ENCODE peak calls at places on chromosomes 6 and 20, in four cellular contexts. D is tibial nerve, G is uterus, O is foreskin keratinocyte. X is an unnamed sample.

GRCh38 chr20:24465730-24466129 is 3.7 kb upstream of the SYNDIG1 start:
- DNase-seq in G (no peak), D (no peak), O (no peak), X (no peak)

GRCh38 chr20:47680804-47681529 is 104.3 kb downstream of the SULF2 start:
- DNase-seq in G (no peak), D (no peak), O (no peak), X (no peak)

GRCh38 chr6:12343440-12344162 is 53.4 kb downstream of the EDN1 start:
- DNase-seq in D (no peak), G (no peak), O (peak), X (no peak)

GRCh38 chr6:19354181-19354580 is 483.0 kb upstream of the ID4 start:
- DNase-seq in O (no peak), G (no peak), D (no peak), X (no peak)

GRCh38 chr20:64241061-64241460 is 14.5 kb upstream of the PCMTD2 start:
- DNase-seq in G (no peak), D (no peak), O (no peak), X (no peak)

GRCh38 chr20:25220810-25221591 is 25.5 kb downstream of the ENTPD6 start:
- DNase-seq in D (no peak), O (no peak), G (peak), X (no peak)

GRCh38 chr6:30615219-30615957 is 1.7 kb downstream of the PPP1R10 start:
- DNase-seq in O (peak), D (no peak), G (peak), X (no peak)

GRCh38 chr20:45328451-45328850 is 19.8 kb downstream of the SDC4 start:
- DNase-seq in O (no peak), D (no peak), G (no peak), X (no peak)

GRCh38 chr6:53161481-53162009 is 12.9 kb upstream of the GCM1 start:
- DNase-seq in O (no peak), G (no peak), D (no peak), X (no peak)

GRCh38 chr6:35686873-35687557 is 1.7 kb downstream of the FKBP5 start:
- DNase-seq in G (no peak), O (no peak), D (no peak), X (no peak)

GRCh38 chr6:149015224-149015876 is 268.5 kb downstream of the UST start:
- DNase-seq in G (no peak), D (no peak), O (no peak), X (no peak)

GRCh38 chr6:6679633-6680032 is 91.1 kb downstream of the LY86 start:
- DNase-seq in G (no peak), D (no peak), O (no peak), X (no peak)

GRCh38 chr6:33410711-33411631 is at the start of gene PHF1:
- DNase-seq in O (peak), D (no peak), G (no peak), X (no peak)

GRCh38 chr6:44126320-44127149 is 717 bp downstream of the MRPL14 start:
- DNase-seq in G (peak), O (no peak), D (no peak), X (no peak)

GRCh38 chr20:51531141-51531710 is 11.3 kb downstream of the NFATC2 start:
- DNase-seq in D (no peak), G (no peak), O (peak), X (no peak)

GRCh38 chr6:53205778-53206177 is 57.1 kb upstream of the GCM1 start:
- DNase-seq in D (no peak), G (no peak), O (no peak), X (no peak)

GRCh38 chr20:61803903-61804804 is 261.5 kb downstream of the TAF4 start:
- DNase-seq in O (no peak), G (no peak), D (no peak), X (no peak)

GRCh38 chr6:169912266-169913095 is 161.1 kb downstream of the ERMARD start:
- DNase-seq in O (no peak), G (no peak), D (no peak), X (no peak)

GRCh38 chr6:48229849-48230248 is 118.9 kb upstream of the PTCHD4 start:
- DNase-seq in O (no peak), D (no peak), G (no peak), X (no peak)

GRCh38 chr20:31497838-31498540 is 16.3 kb upstream of the HM13 start:
- DNase-seq in O (no peak), G (peak), D (no peak), X (no peak)

GRCh38 chr20:1764136-1765033 is 106.8 kb upstream of the SIRPG start:
- DNase-seq in G (peak), O (no peak), D (peak), X (peak)

GRCh38 chr6:1940381-1940780 is 305.0 kb downstream of the GMDS start:
- DNase-seq in G (no peak), D (no peak), O (no peak), X (no peak)

GRCh38 chr6:33606642-33607041 is 14.5 kb upstream of the ITPR3 start:
- DNase-seq in O (no peak), G (no peak), D (no peak), X (no peak)

GRCh38 chr20:38645980-38646858 is 44.6 kb downstream of the ARHGAP40 start:
- DNase-seq in G (peak), D (no peak), O (no peak), X (peak)

GRCh38 chr20:13102237-13102636 is 93.5 kb downstream of the SPTLC3 start:
- DNase-seq in D (no peak), G (no peak), O (no peak), X (no peak)

GRCh38 chr6:56849876-56850275 is 105.0 kb upstream of the BEND6 start:
- DNase-seq in D (no peak), O (no peak), G (no peak), X (peak)

GRCh38 chr20:63819224-63819917 is 11.7 kb downstream of the ZBTB46 start:
- DNase-seq in O (no peak), D (no peak), G (peak), X (no peak)

GRCh38 chr6:116561377-116562018 is 7.9 kb downstream of the CALHM4 start:
- DNase-seq in D (peak), O (no peak), G (peak), X (peak)

GRCh38 chr20:21096321-21097043 is 9.7 kb downstream of the LINC00237 start:
- DNase-seq in D (no peak), G (no peak), O (no peak), X (peak)

GRCh38 chr6:128659878-128660622 is 139.7 kb upstream of the PTPRK start:
- DNase-seq in G (no peak), O (peak), D (no peak), X (no peak)

GRCh38 chr6:42255050-42255449 is 37.4 kb upstream of the MRPS10 start:
- DNase-seq in O (no peak), D (no peak), G (no peak), X (no peak)

GRCh38 chr6:117840541-117840983 is 66.5 kb upstream of the SLC35F1 start:
- DNase-seq in G (no peak), D (no peak), O (no peak), X (no peak)

GRCh38 chr6:36984581-36985383 is 1.2 kb downstream of the MTCH1 start:
- DNase-seq in G (peak), O (no peak), D (no peak), X (no peak)

GRCh38 chr20:26163890-26164289 is 467.2 kb upstream of the ZNF337 start:
- DNase-seq in G (no peak), D (no peak), O (peak), X (no peak)

GRCh38 chr6:44117397-44118128 is 9.7 kb downstream of the MRPL14 start:
- DNase-seq in G (no peak), O (peak), D (no peak), X (no peak)

DNA sequence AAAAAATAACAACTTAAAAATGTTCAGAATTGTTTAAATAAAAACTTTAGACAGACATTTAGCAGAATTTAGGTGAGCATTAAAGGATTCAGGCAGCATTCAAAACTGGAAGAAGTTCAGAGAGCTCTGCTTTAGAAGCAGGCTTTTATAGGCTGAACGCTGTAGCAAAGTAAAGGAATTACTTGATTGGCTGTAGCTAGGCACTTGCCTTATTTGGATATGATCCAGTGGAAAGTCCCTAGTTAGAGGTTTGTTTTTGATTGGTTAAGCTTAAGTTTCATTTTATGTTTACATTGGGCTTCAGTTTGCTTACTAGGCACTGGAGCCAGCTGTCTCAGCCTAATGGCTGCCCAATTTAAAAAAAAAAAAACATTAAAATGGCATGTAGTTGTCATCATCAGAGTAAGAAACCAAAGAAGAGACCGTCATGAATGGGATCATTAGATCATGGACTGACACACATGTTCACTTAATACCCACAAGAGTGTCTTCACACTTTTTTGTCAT is 65.1 kb downstream of the CBFA2T2 start:
- DNase-seq in O (peak), D (no peak), G (no peak), X (no peak)
- H3K27ac ChIP-seq in O (peak), D (peak), G (peak), X (no peak)

GRCh38 chr20:18705906-18706305 is 107.7 kb upstream of the SCP2D1 start:
- DNase-seq in O (no peak), D (no peak), G (no peak), X (no peak)

GRCh38 chr20:18701969-18702368 is 111.6 kb upstream of the SCP2D1 start:
- DNase-seq in O (no peak), D (no peak), G (no peak), X (no peak)

GRCh38 chr20:18702736-18703135 is 110.8 kb upstream of the SCP2D1 start:
- DNase-seq in G (no peak), D (peak), O (no peak), X (no peak)

GRCh38 chr20:18705490-18705889 is 108.1 kb upstream of the SCP2D1 start:
- DNase-seq in D (no peak), G (no peak), O (no peak), X (no peak)
- H3K27ac ChIP-seq in D (no peak), G (no peak), O (no peak), X (no peak)

GRCh38 chr6:73610444-73611275 is 43.1 kb downstream of the SLC17A5 start:
- DNase-seq in D (no peak), G (no peak), O (no peak), X (no peak)

GRCh38 chr6:73612611-73613010 is 41.2 kb downstream of the SLC17A5 start:
- DNase-seq in G (no peak), D (no peak), O (no peak), X (no peak)

GRCh38 chr6:73613806-73614536 is 39.8 kb downstream of the SLC17A5 start:
- DNase-seq in D (no peak), G (no peak), O (no peak), X (no peak)

DNA sequence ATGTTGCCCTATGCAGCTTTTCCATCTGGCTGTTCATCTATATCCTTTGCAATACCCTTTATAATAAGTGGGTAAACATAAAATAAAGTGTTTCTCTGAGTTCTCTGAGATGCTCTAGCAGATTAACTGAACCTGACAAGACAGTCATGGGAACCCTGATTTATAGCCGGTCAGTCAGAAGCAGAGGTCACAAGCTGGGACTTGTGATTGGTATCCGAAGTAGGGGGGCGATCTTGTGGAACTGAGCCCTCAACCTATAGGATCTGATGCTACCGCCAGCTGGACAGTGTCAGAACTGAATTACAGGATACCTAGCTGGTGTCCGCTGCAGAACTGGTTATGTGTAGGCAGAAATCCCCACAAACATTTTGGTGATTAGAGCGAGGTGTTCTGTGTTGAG is 39.0 kb downstream of the SLC17A5 start:
- DNase-seq in O (no peak), G (no peak), D (no peak), X (no peak)
- H3K27ac ChIP-seq in O (no peak), G (no peak), D (no peak), X (no peak)

DNA sequence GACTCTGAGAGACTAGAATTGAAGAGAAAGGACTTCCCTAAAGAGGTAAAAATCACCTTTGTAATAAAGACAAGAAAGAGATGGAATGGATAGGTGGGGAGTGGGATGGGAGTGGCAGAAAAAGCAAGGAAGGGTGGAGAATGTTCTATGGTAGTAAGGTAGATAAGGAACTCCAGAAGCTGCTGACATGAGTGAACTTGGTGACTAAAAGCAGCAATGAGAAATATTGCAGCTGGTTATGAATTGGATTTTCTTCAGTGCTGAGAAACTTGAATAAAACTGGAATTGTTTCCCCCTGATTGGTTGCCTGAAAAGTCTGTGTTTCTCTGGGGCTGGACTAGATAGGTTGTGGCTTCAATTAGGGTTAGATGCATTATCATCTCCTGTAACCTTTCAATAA is 15.7 kb upstream of the DTNBP1 start:
- DNase-seq in O (no peak), D (no peak), G (no peak), X (no peak)
- H3K27ac ChIP-seq in O (no peak), D (no peak), G (no peak), X (no peak)

GRCh38 chr6:162887981-162888689 is 160.4 kb downstream of the PACRG start:
- DNase-seq in O (no peak), D (no peak), G (no peak), X (no peak)
- H3K27ac ChIP-seq in O (no peak), D (no peak), G (no peak), X (no peak)

GRCh38 chr20:48983423-48984400 is 62.2 kb downstream of the ARFGEF2 start:
- DNase-seq in O (peak), D (no peak), G (peak), X (no peak)
- H3K27ac ChIP-seq in O (no peak), D (no peak), G (no peak), X (no peak)

GRCh38 chr20:41178904-41179432 is 41.6 kb downstream of the PLCG1 start:
- DNase-seq in G (peak), O (no peak), D (peak), X (no peak)
- H3K27ac ChIP-seq in G (peak), O (no peak), D (peak), X (peak)

GRCh38 chr6:45553730-45554344 is 176.1 kb upstream of the SUPT3H start:
- DNase-seq in O (no peak), G (no peak), D (no peak), X (no peak)

GRCh38 chr6:45543298-45544235 is 165.8 kb upstream of the SUPT3H start:
- DNase-seq in G (no peak), O (peak), D (no peak), X (no peak)

GRCh38 chr6:45554596-45554995 is 176.9 kb upstream of the SUPT3H start:
- DNase-seq in G (no peak), D (no peak), O (no peak), X (no peak)

GRCh38 chr6:45545416-45545815 is 167.7 kb upstream of the SUPT3H start:
- DNase-seq in G (no peak), D (no peak), O (no peak), X (no peak)

GRCh38 chr6:45548657-45549515 is 171.2 kb upstream of the SUPT3H start:
- DNase-seq in D (no peak), O (no peak), G (no peak), X (no peak)
- H3K27ac ChIP-seq in D (no peak), O (no peak), G (no peak), X (no peak)

X was measured in substantia nigra.